ENCODE peak calls at places on chromosome 12, in eight cellular contexts. H, O, L, K, X, W, C and M are unnamed samples.

GRCh38 chr12:991350-992278 is 591 bp downstream of the ERC1 start:
- DNase-seq in H (no peak), O (no peak), L (no peak), K (peak; percentile 29), X (no peak), W (no peak), C (no peak), M (no peak)

GRCh38 chr12:120439646-120440247 is 1.8 kb downstream of the COX6A1 start:
- DNase-seq in H (no peak), O (peak; percentile 65), L (peak; percentile 30), K (peak; percentile 54), X (peak; percentile 77), W (peak; percentile 77), C (peak; percentile 75), M (peak; percentile 26)

GRCh38 chr12:79407671-79408622 is 282.8 kb downstream of the PAWR start:
- DNase-seq in H (no peak), O (peak; percentile 74), L (peak; percentile 53), K (peak; percentile 91), X (peak; percentile 86), W (no peak), C (peak; percentile 25), M (peak; percentile 88)

GRCh38 chr12:11758838-11759509 is 109.5 kb downstream of the ETV6 start:
- DNase-seq in H (no peak), O (no peak), L (no peak), K (peak; percentile 47), X (no peak), W (peak; percentile 82), C (peak; percentile 45), M (no peak)

GRCh38 chr12:75704664-75705063 is 193.3 kb upstream of the KRR1 start:
- DNase-seq in H (no peak), O (no peak), L (no peak), K (peak; percentile 50), X (no peak), W (no peak), C (no peak), M (no peak)

GRCh38 chr12:122399254-122399591 is 23.2 kb downstream of the CLIP1 start:
- DNase-seq in H (no peak), O (no peak), L (no peak), K (peak; percentile 17), X (no peak), W (no peak), C (no peak), M (no peak)

GRCh38 chr12:50003595-50003994 is 21.7 kb downstream of the RACGAP1 start:
- DNase-seq in H (no peak), O (no peak), L (no peak), K (peak; percentile 38), X (no peak), W (no peak), C (no peak), M (peak; percentile 22)

GRCh38 chr12:55717397-55718007 is 1.7 kb downstream of the BLOC1S1 start:
- DNase-seq in H (no peak), O (no peak), L (no peak), K (peak; percentile 86), X (peak; percentile 66), W (no peak), C (no peak), M (peak; percentile 57)

GRCh38 chr12:10718279-10718821 is 4.8 kb downstream of the YBX3 start:
- DNase-seq in H (no peak), O (no peak), L (peak; percentile 43), K (peak; percentile 92), X (peak; percentile 76), W (no peak), C (no peak), M (peak; percentile 48)

GRCh38 chr12:92570056-92570753 is 132.6 kb upstream of the PLEKHG7 start:
- DNase-seq in H (no peak), O (peak; percentile 67), L (peak; percentile 79), K (peak; percentile 86), X (peak; percentile 86), W (no peak), C (peak; percentile 50), M (peak; percentile 69)

DNA sequence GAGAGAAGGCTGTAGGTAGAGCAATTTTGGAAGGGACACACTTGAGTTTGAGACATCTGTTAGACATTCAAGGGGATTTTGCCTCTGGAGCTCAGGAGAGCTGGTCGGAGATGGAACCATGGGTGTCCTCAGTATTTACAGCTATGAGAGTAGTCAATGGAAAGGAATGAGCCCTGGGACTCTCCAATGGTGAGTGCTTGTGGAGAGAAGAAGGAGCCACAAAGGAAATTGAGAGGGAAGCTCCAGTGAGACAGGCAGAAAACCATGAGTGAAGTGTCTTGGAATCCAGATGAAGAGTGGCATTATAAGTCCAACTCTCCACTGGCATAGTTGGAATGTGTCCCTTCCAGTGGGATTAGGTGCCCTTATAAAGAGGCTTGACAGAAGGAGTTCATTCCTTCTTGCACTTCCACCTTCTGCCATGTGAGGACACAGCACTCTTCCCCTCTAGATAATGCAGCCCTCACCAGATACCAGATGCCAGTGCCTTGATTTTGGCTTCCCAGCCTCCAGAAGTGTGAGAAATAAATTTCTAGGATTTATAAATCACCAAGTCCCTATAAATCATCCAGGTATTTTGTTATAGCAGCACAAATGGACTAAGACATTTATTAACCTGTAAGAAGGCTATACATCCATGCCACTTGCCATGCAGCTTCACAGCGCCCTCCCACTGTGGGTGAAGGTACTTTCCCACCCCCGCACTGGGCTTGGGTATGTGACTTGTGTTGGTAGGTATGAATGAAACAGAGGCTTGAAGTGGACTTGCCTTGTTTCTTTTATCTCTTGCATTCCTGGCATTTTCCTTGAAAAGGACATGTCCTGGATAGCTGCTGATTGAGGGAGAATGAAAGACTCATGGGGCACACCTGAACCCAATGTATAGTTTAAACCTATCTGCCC is 27.3 kb downstream of the LLPH start:
- DNase-seq in H (no peak), O (no peak), L (no peak), K (peak; percentile 31), X (peak; percentile 20), W (no peak), C (no peak), M (peak; percentile 43)
- TF ChIP-seq CTCF in H (no peak), O (no peak), L (no peak), K (peak; percentile 9), X (peak; percentile 19), W (no peak), C (no peak), M (peak; percentile 62)

DNA sequence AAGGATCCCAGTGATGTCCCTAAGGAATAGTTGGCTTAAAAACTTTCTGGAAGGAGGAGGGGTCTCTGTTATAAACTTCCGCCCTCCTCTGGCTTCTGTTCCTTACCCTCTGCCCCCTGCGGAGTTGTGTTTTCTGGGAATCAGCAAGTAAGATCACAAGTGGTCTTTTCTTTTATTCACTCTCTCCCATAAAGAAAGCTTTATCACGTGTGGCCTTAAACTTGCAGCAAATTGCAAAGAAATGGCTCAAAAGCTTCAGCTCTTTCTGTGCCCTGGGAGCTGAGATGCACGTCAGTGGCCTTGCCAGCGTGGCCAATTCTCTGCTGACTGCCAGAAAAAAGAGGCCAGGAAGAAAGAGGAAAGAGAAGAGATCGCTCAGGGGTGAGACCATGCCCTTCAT is at the start of gene SLCO1C1:
- DNase-seq in H (no peak), O (no peak), L (no peak), K (no peak), X (no peak), W (no peak), C (no peak), M (no peak)
- TF ChIP-seq CTCF in H (no peak), O (no peak), L (no peak), K (no peak), X (no peak), W (no peak), C (no peak), M (no peak)

GRCh38 chr12:53251477-53252348 is 16.4 kb upstream of the ESPL1 start:
- DNase-seq in H (peak; percentile 25), O (peak; percentile 81), L (peak; percentile 73), K (peak; percentile 64), X (peak; percentile 76), W (peak; percentile 95), C (peak; percentile 93), M (peak; percentile 56)
- TF ChIP-seq CTCF in H (peak; percentile 64), O (peak; percentile 75), L (no peak), K (peak; percentile 41), X (peak; percentile 59), W (peak; percentile 10), C (peak; percentile 49), M (peak; percentile 64)

GRCh38 chr12:85725991-85726390 is 110.2 kb downstream of the RASSF9 start:
- DNase-seq in H (no peak), O (no peak), L (no peak), K (no peak), X (peak; percentile 11), W (no peak), C (no peak), M (no peak)
- TF ChIP-seq CTCF in H (no peak), O (no peak), L (no peak), K (no peak), X (no peak), W (no peak), C (no peak), M (no peak)

GRCh38 chr12:110245278-110245868 is 35.7 kb upstream of the ATP2A2 start:
- DNase-seq in H (no peak), O (peak; percentile 29), L (no peak), K (no peak), X (peak; percentile 37), W (peak; percentile 79), C (peak; percentile 52), M (no peak)
- TF ChIP-seq CTCF in H (peak; percentile 15), O (peak; percentile 74), L (no peak), K (peak; percentile 26), X (peak; percentile 30), W (no peak), C (peak; percentile 62), M (peak; percentile 72)

DNA sequence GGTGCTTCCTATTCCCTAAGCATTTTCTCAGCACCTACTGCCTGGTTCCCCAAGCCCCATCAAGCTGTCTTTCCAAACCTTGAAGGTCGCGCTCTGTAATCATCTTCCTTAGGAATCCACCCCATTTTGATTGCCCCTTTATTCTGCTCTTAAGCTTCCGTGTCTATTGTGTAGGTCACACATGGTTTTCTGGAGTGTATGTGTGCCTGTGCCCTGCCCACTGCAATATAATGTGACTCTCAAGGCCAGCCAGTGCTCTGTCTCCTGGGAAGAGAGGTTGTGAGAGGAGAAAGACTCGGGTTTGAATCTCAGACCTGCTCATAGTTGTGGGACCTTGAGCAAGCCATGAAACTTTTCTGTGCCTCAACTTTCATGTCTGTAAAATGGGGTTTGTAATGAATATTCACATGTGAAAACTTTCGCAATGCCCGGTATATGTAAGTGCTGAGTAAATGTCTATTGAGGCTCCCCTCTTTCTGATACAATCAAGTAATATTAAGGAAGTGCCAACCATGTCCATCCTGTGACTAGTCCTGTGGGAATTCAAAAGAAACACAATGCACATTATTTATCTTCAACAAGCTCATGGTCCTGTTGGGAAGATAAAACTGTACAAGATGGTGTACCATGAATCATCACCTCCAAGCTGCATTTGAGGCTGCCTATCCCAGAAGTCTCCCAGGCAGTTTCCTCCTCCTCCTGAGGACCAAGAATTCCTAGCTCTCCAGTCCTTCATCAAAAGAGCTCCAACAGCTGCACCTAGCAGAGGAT is 774 bp upstream of the KRT75 start:
- DNase-seq in H (no peak), O (no peak), L (no peak), K (peak; percentile 4), X (peak; percentile 88), W (no peak), C (no peak), M (peak; percentile 4)
- TF ChIP-seq CTCF in H (no peak), O (no peak), L (no peak), K (no peak), X (no peak), W (no peak), C (no peak), M (no peak)